ENCODE peak calls at places on chromosomes 11 and 22, in eight cellular contexts. Y is OCI-LY7; L is heart left ventricle; R is transverse colon; Z is CD4-positive, CD25-positive, alpha-beta regulatory T cell; V is mucosa of descending colon; C is adipocyte; U is fibroblast of lung. P is an unnamed sample. For H3K4me1, the result is how much of the 10 kb centered on the place peaks cover.

GRCh38 chr11:79076526-79077115 is 364.2 kb downstream of the TENM4 start:
- DNase-seq in Y (peak), L (no peak), R (peak), Z (peak), V (peak), C (peak), U (no peak), P (no peak)

GRCh38 chr11:65766535-65766934 is 14.2 kb downstream of the AP5B1 start:
- DNase-seq in Y (no peak), L (no peak), R (no peak), Z (no peak), V (no peak), C (peak), U (peak), P (no peak)

GRCh38 chr11:71437399-71437798 is 10.8 kb downstream of the DHCR7 start:
- DNase-seq in Y (no peak), L (no peak), R (no peak), Z (no peak), V (no peak), C (no peak), U (no peak), P (no peak)

GRCh38 chr22:44281706-44282637 is 30.8 kb downstream of the SHISAL1 start:
- DNase-seq in Y (no peak), L (no peak), R (no peak), Z (no peak), V (no peak), C (no peak), U (no peak), P (no peak)

GRCh38 chr11:71491531-71492329 is 35.3 kb upstream of the KRTAP5-7 start:
- DNase-seq in Y (no peak), L (no peak), R (no peak), Z (no peak), V (no peak), C (no peak), U (no peak), P (no peak)

GRCh38 chr11:18599739-18600230 is at the start of gene MISFA:
- DNase-seq in Y (no peak), L (no peak), R (no peak), Z (no peak), V (no peak), C (no peak), U (no peak), P (no peak)

GRCh38 chr11:130872961-130873360 is 43.3 kb downstream of the SNX19 start:
- DNase-seq in Y (no peak), L (no peak), R (no peak), Z (no peak), V (no peak), C (peak), U (peak), P (no peak)

GRCh38 chr11:33110083-33110482 is 51.2 kb downstream of the CSTF3 start:
- DNase-seq in Y (no peak), L (no peak), R (no peak), Z (no peak), V (no peak), C (no peak), U (peak), P (no peak)

GRCh38 chr11:61027141-61027840 is 55.8 kb downstream of the CD6 start:
- DNase-seq in Y (no peak), L (no peak), R (no peak), Z (peak), V (no peak), C (no peak), U (no peak), P (no peak)

GRCh38 chr11:36022891-36023290 is 79.0 kb downstream of the LDLRAD3 start:
- DNase-seq in Y (no peak), L (no peak), R (no peak), Z (no peak), V (no peak), C (no peak), U (no peak), P (no peak)

GRCh38 chr11:15650105-15650938 is 535.6 kb downstream of the INSC start:
- DNase-seq in Y (peak), L (peak), R (peak), Z (peak), V (peak), C (peak), U (peak), P (peak)

GRCh38 chr22:45064313-45065268 is 54.8 kb upstream of the PHF21B start:
- DNase-seq in Y (no peak), L (no peak), R (no peak), Z (peak), V (no peak), C (peak), U (peak), P (no peak)

GRCh38 chr11:1256257-1257045 is 33.6 kb downstream of the MUC5B start:
- DNase-seq in Y (no peak), L (peak), R (no peak), Z (no peak), V (no peak), C (no peak), U (no peak), P (no peak)

GRCh38 chr11:34313099-34313517 is 44.7 kb downstream of the ABTB2 start:
- DNase-seq in Y (peak), L (no peak), R (no peak), Z (peak), V (no peak), C (no peak), U (no peak), P (no peak)

GRCh38 chr11:12529793-12530192 is 144.4 kb upstream of the TEAD1 start:
- DNase-seq in Y (no peak), L (no peak), R (no peak), Z (no peak), V (no peak), C (peak), U (peak), P (no peak)

GRCh38 chr11:12540075-12540685 is 134.0 kb upstream of the TEAD1 start:
- DNase-seq in Y (no peak), L (no peak), R (no peak), Z (no peak), V (no peak), C (peak), U (peak), P (no peak)

GRCh38 chr22:45475063-45475747 is 27.5 kb upstream of the FBLN1 start:
- DNase-seq in Y (no peak), L (no peak), R (no peak), Z (no peak), V (no peak), C (no peak), U (peak), P (no peak)

GRCh38 chr11:86151188-86152005 is 82.5 kb upstream of the PICALM start:
- DNase-seq in Y (no peak), L (peak), R (no peak), Z (no peak), V (no peak), C (peak), U (peak), P (no peak)

GRCh38 chr11:3000032-3000961 is 8.2 kb upstream of the NAP1L4 start:
- DNase-seq in Y (no peak), L (peak), R (peak), Z (no peak), V (peak), C (peak), U (peak), P (no peak)

GRCh38 chr11:119361056-119361787 is 14.7 kb upstream of the MFRP start:
- DNase-seq in Y (peak), L (peak), R (no peak), Z (no peak), V (peak), C (peak), U (peak), P (no peak)

GRCh38 chr11:66004186-66004585 is 1.9 kb downstream of the BANF1 start:
- DNase-seq in Y (peak), L (no peak), R (no peak), Z (no peak), V (no peak), C (no peak), U (no peak), P (no peak)

GRCh38 chr11:81644239-81644840 is 1089.3 kb downstream of the FAM181B start:
- DNase-seq in Y (peak), L (no peak), R (no peak), Z (peak), V (no peak), C (peak), U (peak), P (no peak)

GRCh38 chr11:12239396-12240298 is 129.3 kb downstream of the MICAL2 start:
- DNase-seq in Y (no peak), L (no peak), R (no peak), Z (no peak), V (no peak), C (no peak), U (no peak), P (no peak)

DNA sequence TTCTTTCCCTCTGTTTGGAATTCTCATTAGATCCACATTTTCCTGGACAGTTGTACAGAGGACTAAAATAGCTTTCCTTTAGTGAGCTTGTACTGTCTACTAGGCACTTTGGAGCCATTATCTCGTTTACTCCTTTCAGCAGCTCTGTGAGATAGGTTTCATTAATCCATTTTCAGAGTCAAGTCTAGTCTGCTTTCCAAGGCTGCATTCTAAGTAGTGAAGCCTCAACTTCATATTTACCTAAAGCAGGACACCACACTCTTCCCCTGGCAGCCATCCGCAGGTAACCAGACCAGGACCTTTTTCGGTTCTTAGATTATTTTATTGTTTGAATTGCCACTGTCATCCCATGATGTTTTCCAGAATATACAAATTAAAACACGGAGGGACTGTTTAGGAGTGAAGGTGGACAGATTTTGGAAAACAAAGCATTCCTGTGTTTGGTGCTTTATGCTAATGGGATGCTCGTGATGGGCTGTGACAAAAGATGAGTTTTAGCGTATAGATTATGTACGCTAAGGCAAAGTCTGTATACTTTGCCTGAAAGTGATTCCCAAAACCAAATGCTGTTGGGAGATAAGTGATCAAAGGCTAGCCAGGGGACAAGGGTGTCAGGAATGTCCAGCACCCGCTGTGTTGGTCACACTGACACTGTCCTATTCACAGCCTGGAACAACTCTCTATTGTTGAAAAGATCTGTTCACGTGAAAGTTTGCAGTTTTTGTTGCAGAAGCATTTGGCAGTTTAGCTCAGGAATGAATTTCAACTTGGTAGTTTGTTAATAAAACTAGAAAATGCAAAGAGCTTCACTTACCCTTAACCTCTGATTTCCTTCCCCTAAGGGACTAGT is 1.3 kb downstream of the JAM3 start:
- DNase-seq in Y (no peak), L (no peak), R (no peak), Z (no peak), V (no peak), C (no peak), U (no peak), P (no peak)
- H3K4me3 ChIP-seq in Y (no peak), L (peak), R (no peak), Z (no peak), V (no peak), C (peak), U (peak), P (no peak)

DNA sequence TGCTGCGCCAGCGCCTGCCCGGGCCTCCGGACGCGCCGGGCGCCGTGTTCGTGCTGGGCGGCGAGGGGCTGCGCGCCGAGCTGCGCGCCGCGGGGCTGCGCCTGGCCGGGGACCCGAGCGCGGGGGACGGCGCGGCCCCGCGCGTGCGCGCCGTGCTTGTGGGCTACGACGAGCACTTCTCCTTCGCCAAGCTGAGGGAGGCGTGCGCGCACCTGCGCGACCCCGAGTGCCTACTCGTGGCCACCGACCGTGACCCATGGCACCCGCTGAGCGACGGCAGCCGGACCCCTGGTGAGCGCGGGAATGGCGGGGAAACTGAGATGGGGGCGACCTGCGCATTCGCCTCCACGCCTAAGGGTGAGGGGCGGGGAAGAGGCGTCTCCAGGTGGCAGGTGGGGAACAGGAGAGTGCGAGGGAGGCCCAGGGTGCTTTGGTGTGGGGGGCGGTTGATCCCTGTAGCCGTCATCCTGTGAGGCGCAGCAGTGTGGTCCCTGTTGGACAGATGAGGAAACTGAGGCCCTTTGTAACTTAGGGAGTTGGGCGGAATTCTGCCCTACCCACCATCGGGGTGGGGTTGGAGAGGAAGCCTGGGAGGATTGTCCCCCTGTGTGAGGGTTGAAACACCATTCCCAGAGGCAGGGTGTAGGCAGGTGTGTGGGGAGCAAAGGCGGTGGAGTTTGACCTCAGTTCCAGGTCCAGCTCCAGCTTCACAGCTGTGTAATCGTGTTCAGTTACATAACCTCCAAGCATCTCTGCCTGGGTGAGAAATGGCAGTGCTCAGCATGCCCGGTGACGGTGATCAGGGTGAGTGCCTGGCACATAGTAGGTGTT is 758 bp downstream of the PDXP start:
- DNase-seq in Y (peak), L (no peak), R (peak), Z (peak), V (peak), C (no peak), U (no peak), P (no peak)
- H3K4me1 ChIP-seq in Y (under half), L (under half), R (half or more), Z (under half), V (half or more), C (under half), U (under half), P (under half)

GRCh38 chr22:17370036-17370765 is 941 bp downstream of the CECR2 start:
- DNase-seq in Y (no peak), L (peak), R (no peak), Z (no peak), V (peak), C (no peak), U (peak), P (no peak)
- H3K4me3 ChIP-seq in Y (peak), L (peak), R (peak), Z (no peak), V (no peak), C (peak), U (no peak), P (peak)

GRCh38 chr11:68146704-68147474 is 25.7 kb upstream of the CHKA start:
- DNase-seq in Y (no peak), L (no peak), R (peak), Z (no peak), V (peak), C (peak), U (peak), P (no peak)
- H3K4me1 ChIP-seq in Y (under half), L (under half), R (under half), Z (under half), V (under half), C (under half), U (under half), P (under half)

P was measured in iPS DF 6.9.